ENCODE peak calls at places on chromosome 3, in five cellular contexts. N is coronary artery, L is T follicular helper cell, R is HT1080, K is T-helper 2 cell. E is an unnamed sample.

GRCh38 chr3:9778102-9778501 is 8.4 kb upstream of the CAMK1 start:
- DNase-seq in N (no peak), L (no peak), R (peak), K (no peak), E (no peak)

GRCh38 chr3:3586843-3587626 is 212.2 kb upstream of the LRRN1 start:
- DNase-seq in N (no peak), L (no peak), R (no peak), K (no peak), E (no peak)

GRCh38 chr3:33201195-33201594 is 17.4 kb downstream of the SUSD5 start:
- DNase-seq in N (no peak), L (no peak), R (no peak), K (no peak), E (no peak)

GRCh38 chr3:122295286-122295685 is 29.8 kb upstream of the CSTA start:
- DNase-seq in N (no peak), L (no peak), R (no peak), K (no peak), E (no peak)

GRCh38 chr3:12924437-12924836 is 83.1 kb upstream of the RPL32 start:
- DNase-seq in N (no peak), L (no peak), R (no peak), K (no peak), E (no peak)

GRCh38 chr3:125055165-125055912 is 458 bp downstream of the HEG1 start:
- DNase-seq in N (no peak), L (no peak), R (no peak), K (peak), E (no peak)

GRCh38 chr3:115040673-115041286 is 106.3 kb downstream of the ZBTB20 start:
- DNase-seq in N (no peak), L (peak), R (peak), K (peak), E (peak)

GRCh38 chr3:185959609-185960517 is 22.0 kb upstream of the TRA2B start:
- DNase-seq in N (no peak), L (no peak), R (peak), K (no peak), E (peak)

GRCh38 chr3:194715022-194715800 is 29.5 kb downstream of the FAM43A start:
- DNase-seq in N (no peak), L (no peak), R (peak), K (peak), E (no peak)

GRCh38 chr3:40333852-40334251 is 24.3 kb downstream of the EIF1B start:
- DNase-seq in N (no peak), L (no peak), R (no peak), K (no peak), E (no peak)

GRCh38 chr3:187935623-187936156 is 190.4 kb upstream of the BCL6 start:
- DNase-seq in N (no peak), L (no peak), R (peak), K (peak), E (no peak)

GRCh38 chr3:50411229-50411628 is 51.9 kb upstream of the TMEM115 start:
- DNase-seq in N (no peak), L (no peak), R (peak), K (no peak), E (no peak)

GRCh38 chr3:106176734-106177133 is 307.9 kb upstream of the CBLB start:
- DNase-seq in N (no peak), L (peak), R (peak), K (peak), E (no peak)

GRCh38 chr3:106249159-106249558 is 380.3 kb upstream of the CBLB start:
- DNase-seq in N (no peak), L (no peak), R (no peak), K (no peak), E (no peak)

GRCh38 chr3:51961607-51962569 is 5.4 kb downstream of the PCBP4 start:
- DNase-seq in N (no peak), L (no peak), R (no peak), K (no peak), E (no peak)

GRCh38 chr3:14137004-14137403 is 12.2 kb downstream of the TMEM43 start:
- DNase-seq in N (peak), L (no peak), R (no peak), K (no peak), E (peak)

GRCh38 chr3:126309162-126309561 is 48.0 kb downstream of the KLF15 start:
- DNase-seq in N (no peak), L (no peak), R (no peak), K (no peak), E (no peak)

GRCh38 chr3:189937302-189938255 is 183.1 kb downstream of the P3H2 start:
- DNase-seq in N (no peak), L (no peak), R (peak), K (no peak), E (peak)

GRCh38 chr3:177813322-177813721 is 616.0 kb upstream of the TBL1XR1 start:
- DNase-seq in N (no peak), L (no peak), R (peak), K (no peak), E (peak)

GRCh38 chr3:126448141-126448892 is 27.4 kb downstream of the ZXDC start:
- DNase-seq in N (no peak), L (no peak), R (no peak), K (no peak), E (no peak)

GRCh38 chr3:147267431-147267830 is 138.9 kb downstream of the ZIC4 start:
- DNase-seq in N (no peak), L (no peak), R (no peak), K (no peak), E (no peak)

GRCh38 chr3:99953596-99953995 is 135.9 kb downstream of the CMSS1 start:
- DNase-seq in N (no peak), L (no peak), R (no peak), K (no peak), E (no peak)

GRCh38 chr3:71562938-71563337 is 20.6 kb downstream of the FOXP1 start:
- DNase-seq in N (no peak), L (no peak), R (no peak), K (no peak), E (no peak)

GRCh38 chr3:177199206-177199765 is 2.0 kb upstream of the TBL1XR1 start:
- DNase-seq in N (no peak), L (peak), R (no peak), K (peak), E (no peak)